ENCODE peak calls at places on chromosomes 13 and 19, in six cellular contexts. Q, O, E, G, B and Z are unnamed samples.

GRCh38 chr13:32511482-32511881 is 27.1 kb downstream of the N4BP2L2 start:
- DNase-seq in O (no peak), B (no peak), G (no peak), E (no peak), Q (no peak), Z (no peak)

GRCh38 chr19:7533281-7533819 is 2.2 kb upstream of the PNPLA6 start:
- DNase-seq in Q (no peak), B (peak), E (peak), O (no peak), G (no peak), Z (no peak)

GRCh38 chr13:100508996-100509395 is 79.6 kb downstream of the GGACT start:
- DNase-seq in G (no peak), B (no peak), O (no peak), Q (no peak), E (no peak), Z (no peak)

GRCh38 chr13:38520041-38520440 is 166.8 kb upstream of the FREM2 start:
- DNase-seq in O (no peak), B (no peak), G (no peak), Q (no peak), E (no peak), Z (no peak)

GRCh38 chr19:17333611-17334413 is 843 bp downstream of the ANO8 start:
- DNase-seq in B (peak), Q (peak), E (no peak), O (peak), G (peak), Z (peak)

GRCh38 chr19:45354443-45354842 is 13.9 kb downstream of the KLC3 start:
- DNase-seq in O (no peak), B (no peak), G (no peak), Q (no peak), E (no peak), Z (no peak)

GRCh38 chr19:19900574-19901444 is at the start of gene ZNF93:
- DNase-seq in Q (peak), G (peak), E (peak), O (peak), B (peak), Z (peak)

GRCh38 chr19:33271246-33272021 is 30.9 kb downstream of the CEBPA start:
- DNase-seq in B (no peak), O (no peak), E (no peak), Q (no peak), G (no peak), Z (no peak)

GRCh38 chr19:14507704-14508246 is 10.4 kb downstream of the DNAJB1 start:
- DNase-seq in B (peak), Q (peak), E (no peak), G (no peak), O (peak), Z (peak)

GRCh38 chr19:48608798-48609263 is 2.3 kb downstream of the SPACA4 start:
- DNase-seq in Q (no peak), E (no peak), B (peak), O (peak), G (peak), Z (peak)

GRCh38 chr19:17530586-17530985 is 19.1 kb downstream of the PGLS start:
- DNase-seq in E (no peak), O (no peak), B (no peak), Q (no peak), G (no peak), Z (no peak)

GRCh38 chr13:23987331-23987730 is 90.0 kb upstream of the C1QTNF9B start:
- DNase-seq in Q (no peak), G (no peak), B (peak), O (no peak), E (no peak), Z (no peak)

GRCh38 chr13:40981361-40981760 is 37.8 kb downstream of the ELF1 start:
- DNase-seq in B (peak), O (no peak), E (no peak), Q (no peak), G (no peak), Z (no peak)

GRCh38 chr19:4068058-4068966 is 1.6 kb upstream of the ZBTB7A start:
- DNase-seq in B (no peak), G (peak), Q (peak), E (no peak), O (no peak), Z (no peak)

GRCh38 chr13:41562541-41563178 is 105.3 kb downstream of the RGCC start:
- DNase-seq in O (no peak), G (no peak), B (no peak), E (no peak), Q (no peak), Z (no peak)

GRCh38 chr19:34308381-34309367 is 54.3 kb downstream of the GARRE1 start:
- DNase-seq in Q (no peak), G (peak), E (no peak), O (no peak), B (peak), Z (no peak)

GRCh38 chr13:77674802-77675201 is 22.7 kb upstream of the SLAIN1 start:
- DNase-seq in O (no peak), Q (no peak), B (no peak), G (no peak), E (no peak), Z (no peak)

GRCh38 chr19:19338082-19338481 is 17.5 kb downstream of the MAU2 start:
- DNase-seq in O (peak), Q (no peak), B (peak), G (no peak), E (no peak), Z (no peak)

GRCh38 chr19:48714759-48715261 is 4.7 kb downstream of the MAMSTR start:
- DNase-seq in E (no peak), B (no peak), O (no peak), Q (no peak), G (no peak), Z (no peak)

GRCh38 chr19:42468273-42468796 is 25.6 kb upstream of the CXCL17 start:
- DNase-seq in B (peak), E (no peak), Q (peak), O (peak), G (no peak), Z (peak)

GRCh38 chr19:18208098-18208951 is 4.5 kb upstream of the RAB3A start:
- DNase-seq in B (peak), G (peak), E (peak), Q (no peak), O (no peak), Z (no peak)

GRCh38 chr13:48679941-48680630 is 26.4 kb downstream of the CYSLTR2 start:
- DNase-seq in E (no peak), G (no peak), Q (no peak), O (no peak), B (no peak), Z (no peak)

GRCh38 chr19:11191934-11192333 is 5.4 kb downstream of the KANK2 start:
- DNase-seq in Q (no peak), B (no peak), O (no peak), G (no peak), E (no peak), Z (no peak)

GRCh38 chr19:23956051-23956450 is 41.4 kb downstream of the ZNF726 start:
- DNase-seq in E (no peak), B (no peak), O (peak), Q (no peak), G (no peak), Z (no peak)